ENCODE peak calls at places on chromosomes 6 and 20, in four cellular contexts. U, J, Q and A are unnamed samples.

GRCh38 chr6:12324096-12324495 is 33.9 kb downstream of the EDN1 start:
- DNase-seq in U (no peak), J (no peak), Q (peak), A (no peak)

GRCh38 chr6:29559524-29560287 is at the start of gene UBD:
- DNase-seq in U (peak), J (no peak), Q (peak), A (no peak)

GRCh38 chr6:121175827-121176226 is 158.5 kb downstream of the TBC1D32 start:
- DNase-seq in U (no peak), J (no peak), Q (no peak), A (no peak)

GRCh38 chr6:27863962-27864905 is 48.0 kb downstream of the OR2B2 start:
- DNase-seq in U (no peak), J (no peak), Q (no peak), A (no peak)

GRCh38 chr6:50829898-50830439 is 11.3 kb downstream of the TFAP2B start:
- DNase-seq in U (no peak), J (no peak), Q (no peak), A (no peak)

GRCh38 chr6:167738386-167738785 is 88.3 kb upstream of the AFDN start:
- DNase-seq in U (no peak), J (no peak), Q (no peak), A (no peak)

GRCh38 chr6:43627008-43627825 is 1.8 kb downstream of the GTPBP2 start:
- DNase-seq in U (peak), J (peak), Q (peak), A (no peak)

GRCh38 chr6:124964084-124964763 is 2.0 kb downstream of the RNF217 start:
- DNase-seq in U (no peak), J (peak), Q (peak), A (no peak)

GRCh38 chr6:108417027-108417426 is 122.2 kb downstream of the AFG1L start:
- DNase-seq in U (no peak), J (no peak), Q (no peak), A (no peak)

GRCh38 chr20:23084845-23085355 is 1.2 kb downstream of the CD93 start:
- DNase-seq in U (no peak), J (no peak), Q (no peak), A (no peak)

GRCh38 chr6:11007715-11008608 is 36.1 kb downstream of the ELOVL2 start:
- DNase-seq in U (no peak), J (no peak), Q (peak), A (no peak)

GRCh38 chr6:48099713-48100675 is 11.0 kb downstream of the PTCHD4 start:
- DNase-seq in U (no peak), J (no peak), Q (no peak), A (no peak)

GRCh38 chr6:16720861-16721260 is 40.4 kb downstream of the ATXN1 start:
- DNase-seq in U (no peak), J (no peak), Q (no peak), A (no peak)

GRCh38 chr6:16719488-16719887 is 41.8 kb downstream of the ATXN1 start:
- DNase-seq in U (no peak), J (no peak), Q (no peak), A (no peak)

GRCh38 chr6:16716450-16716858 is 44.8 kb downstream of the ATXN1 start:
- DNase-seq in U (no peak), J (no peak), Q (peak), A (no peak)

GRCh38 chr6:16718301-16718700 is 43.0 kb downstream of the ATXN1 start:
- DNase-seq in U (no peak), J (no peak), Q (no peak), A (no peak)

GRCh38 chr6:16717275-16717942 is 43.9 kb downstream of the ATXN1 start:
- DNase-seq in U (no peak), J (no peak), Q (no peak), A (no peak)
- TF ChIP-seq CBX5 in U (no peak), J (no peak), Q (no peak), A (no peak)

GRCh38 chr6:160791981-160792418 is 90.0 kb downstream of the PLG start:
- DNase-seq in U (no peak), J (peak), Q (no peak), A (no peak)

GRCh38 chr6:160790028-160790792 is 88.2 kb downstream of the PLG start:
- DNase-seq in U (no peak), J (peak), Q (no peak), A (peak)

GRCh38 chr6:160791459-160791858 is 89.4 kb downstream of the PLG start:
- DNase-seq in U (peak), J (no peak), Q (no peak), A (no peak)

GRCh38 chr6:160789263-160790027 is 87.4 kb downstream of the PLG start:
- DNase-seq in U (peak), J (no peak), Q (no peak), A (no peak)

GRCh38 chr6:160788806-160789205 is 86.8 kb downstream of the PLG start:
- DNase-seq in U (no peak), J (no peak), Q (no peak), A (no peak)
- TF ChIP-seq CBX5 in U (no peak), J (no peak), Q (no peak), A (no peak)

DNA sequence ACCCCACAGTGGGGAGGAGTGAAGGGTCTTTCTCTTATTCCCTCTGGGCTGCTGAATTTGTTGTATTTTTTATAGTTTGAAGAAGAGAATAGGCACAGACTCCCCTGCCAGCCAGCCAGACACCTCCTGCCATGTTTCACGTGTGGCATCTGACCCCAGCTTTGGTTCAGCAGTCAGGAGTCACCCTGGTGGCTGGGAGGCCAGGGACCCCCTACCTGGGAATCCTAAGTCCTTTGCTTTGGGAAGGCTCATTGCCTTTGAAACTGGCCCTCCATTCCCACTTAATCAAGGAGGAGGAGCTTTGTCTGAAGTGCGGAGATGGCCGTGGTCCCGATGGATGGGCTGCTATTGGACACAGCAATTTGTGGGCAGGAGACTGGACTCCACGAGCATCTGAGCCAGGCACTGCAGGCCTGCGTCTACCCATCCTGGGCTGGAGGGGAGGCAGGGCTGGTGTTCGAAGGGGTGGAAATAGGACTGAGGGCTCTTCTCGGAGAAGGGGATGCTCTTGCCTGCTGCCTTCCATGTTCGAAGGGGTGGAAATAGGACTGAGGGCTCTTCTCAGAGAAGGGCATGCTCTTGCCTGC is 196.1 kb downstream of the DLL1 start:
- DNase-seq in U (no peak), J (no peak), Q (no peak), A (peak)
- TF ChIP-seq CBX5 in U (no peak), J (no peak), Q (no peak), A (no peak)

GRCh38 chr6:125974214-125974866 is 12.0 kb upstream of the TRMT11 start:
- DNase-seq in U (no peak), J (no peak), Q (peak), A (no peak)
- TF ChIP-seq CBX5 in U (no peak), J (no peak), Q (no peak), A (no peak)

GRCh38 chr6:79927758-79928157 is 19.6 kb downstream of the ELOVL4 start:
- DNase-seq in U (no peak), J (no peak), Q (no peak), A (no peak)
- TF ChIP-seq CBX5 in U (no peak), J (no peak), Q (no peak), A (no peak)